ENCODE peak calls at places on chromosomes 3 and 15, in four cellular contexts. One of them, this sample, is unnamed. For H3K27me3, the result is how much of the 10 kb centered on the place peaks cover.

GRCh38 chr15:100835626-100836025 is 44.0 kb upstream of the ALDH1A3 start:
- DNase-seq in effector memory CD4-positive, alpha-beta T cell: no peak
- DNase-seq in CD4-positive, alpha-beta memory T cell: no peak
- DNase-seq in uterus: no peak
- DNase-seq in this sample: no peak

GRCh38 chr3:113002676-113003075 is 11.9 kb downstream of the GTPBP8 start:
- DNase-seq in effector memory CD4-positive, alpha-beta T cell: no peak
- DNase-seq in CD4-positive, alpha-beta memory T cell: peak
- DNase-seq in uterus: no peak
- DNase-seq in this sample: no peak

GRCh38 chr3:60140160-60140559 is 1090.3 kb upstream of the CFAP20DC start:
- DNase-seq in effector memory CD4-positive, alpha-beta T cell: no peak
- DNase-seq in CD4-positive, alpha-beta memory T cell: no peak
- DNase-seq in uterus: no peak
- DNase-seq in this sample: no peak

GRCh38 chr15:91694829-91695205 is 158.7 kb upstream of the SLCO3A1 start:
- DNase-seq in effector memory CD4-positive, alpha-beta T cell: no peak
- DNase-seq in CD4-positive, alpha-beta memory T cell: no peak
- DNase-seq in uterus: peak
- DNase-seq in this sample: no peak

GRCh38 chr3:182682263-182683229 is 110.8 kb upstream of the ATP11B start:
- DNase-seq in effector memory CD4-positive, alpha-beta T cell: peak
- DNase-seq in CD4-positive, alpha-beta memory T cell: peak
- DNase-seq in uterus: no peak
- DNase-seq in this sample: no peak

GRCh38 chr3:156418428-156418827 is 136.5 kb downstream of the SSR3 start:
- DNase-seq in effector memory CD4-positive, alpha-beta T cell: no peak
- DNase-seq in CD4-positive, alpha-beta memory T cell: no peak
- DNase-seq in uterus: no peak
- DNase-seq in this sample: no peak

GRCh38 chr3:195227871-195228270 is 43.1 kb downstream of the XXYLT1 start:
- DNase-seq in effector memory CD4-positive, alpha-beta T cell: no peak
- DNase-seq in CD4-positive, alpha-beta memory T cell: no peak
- DNase-seq in uterus: peak
- DNase-seq in this sample: no peak

GRCh38 chr3:11221818-11222217 is 50.4 kb upstream of the ATG7 start:
- DNase-seq in effector memory CD4-positive, alpha-beta T cell: no peak
- DNase-seq in CD4-positive, alpha-beta memory T cell: no peak
- DNase-seq in uterus: no peak
- DNase-seq in this sample: no peak

GRCh38 chr3:32817195-32817560 is 619 bp upstream of the TRIM71 start:
- DNase-seq in effector memory CD4-positive, alpha-beta T cell: no peak
- DNase-seq in CD4-positive, alpha-beta memory T cell: no peak
- DNase-seq in uterus: no peak
- DNase-seq in this sample: no peak

GRCh38 chr3:150603888-150604319 is 783 bp downstream of the SELENOT start:
- DNase-seq in effector memory CD4-positive, alpha-beta T cell: no peak
- DNase-seq in CD4-positive, alpha-beta memory T cell: no peak
- DNase-seq in uterus: no peak
- DNase-seq in this sample: no peak

GRCh38 chr15:35173444-35174118 is 88.5 kb upstream of the NANOGP8 start:
- DNase-seq in effector memory CD4-positive, alpha-beta T cell: no peak
- DNase-seq in CD4-positive, alpha-beta memory T cell: no peak
- DNase-seq in uterus: no peak
- DNase-seq in this sample: no peak

GRCh38 chr3:128226794-128227399 is 73.6 kb downstream of the EEFSEC start:
- DNase-seq in effector memory CD4-positive, alpha-beta T cell: peak
- DNase-seq in CD4-positive, alpha-beta memory T cell: peak
- DNase-seq in uterus: peak
- DNase-seq in this sample: peak

GRCh38 chr15:48101376-48101961 is 19.3 kb upstream of the SLC24A5 start:
- DNase-seq in effector memory CD4-positive, alpha-beta T cell: no peak
- DNase-seq in CD4-positive, alpha-beta memory T cell: no peak
- DNase-seq in uterus: no peak
- DNase-seq in this sample: no peak

GRCh38 chr15:64905119-64905831 is 6.4 kb upstream of the ANKDD1A start:
- DNase-seq in effector memory CD4-positive, alpha-beta T cell: peak
- DNase-seq in CD4-positive, alpha-beta memory T cell: peak
- DNase-seq in uterus: peak
- DNase-seq in this sample: no peak

GRCh38 chr3:29513236-29513635 is 232.4 kb downstream of the RBMS3 start:
- DNase-seq in effector memory CD4-positive, alpha-beta T cell: no peak
- DNase-seq in CD4-positive, alpha-beta memory T cell: no peak
- DNase-seq in uterus: peak
- DNase-seq in this sample: no peak

GRCh38 chr15:80684697-80685096 is 10.4 kb upstream of the ABHD17C start:
- DNase-seq in effector memory CD4-positive, alpha-beta T cell: no peak
- DNase-seq in CD4-positive, alpha-beta memory T cell: no peak
- DNase-seq in uterus: no peak
- DNase-seq in this sample: no peak

GRCh38 chr15:52567886-52568568 is 803 bp downstream of the ARPP19 start:
- DNase-seq in effector memory CD4-positive, alpha-beta T cell: peak
- DNase-seq in CD4-positive, alpha-beta memory T cell: no peak
- DNase-seq in uterus: no peak
- DNase-seq in this sample: no peak

GRCh38 chr3:99407257-99407656 is 231.1 kb upstream of the COL8A1 start:
- DNase-seq in effector memory CD4-positive, alpha-beta T cell: no peak
- DNase-seq in CD4-positive, alpha-beta memory T cell: no peak
- DNase-seq in uterus: no peak
- DNase-seq in this sample: no peak

GRCh38 chr3:153977148-153977547 is 144.0 kb upstream of the ARHGEF26 start:
- DNase-seq in effector memory CD4-positive, alpha-beta T cell: no peak
- DNase-seq in CD4-positive, alpha-beta memory T cell: no peak
- DNase-seq in uterus: peak
- DNase-seq in this sample: no peak

GRCh38 chr3:3798641-3799113 is 554 bp upstream of the LRRN1 start:
- DNase-seq in effector memory CD4-positive, alpha-beta T cell: no peak
- DNase-seq in CD4-positive, alpha-beta memory T cell: no peak
- DNase-seq in uterus: no peak
- DNase-seq in this sample: no peak

GRCh38 chr3:51295625-51296024 is 89.5 kb upstream of the MANF start:
- DNase-seq in effector memory CD4-positive, alpha-beta T cell: no peak
- DNase-seq in CD4-positive, alpha-beta memory T cell: no peak
- DNase-seq in uterus: no peak
- DNase-seq in this sample: no peak

GRCh38 chr15:90571063-90571541 is 41.4 kb downstream of the CRTC3 start:
- DNase-seq in effector memory CD4-positive, alpha-beta T cell: no peak
- DNase-seq in CD4-positive, alpha-beta memory T cell: no peak
- DNase-seq in uterus: no peak
- DNase-seq in this sample: no peak

GRCh38 chr3:14290631-14291385 is 111.6 kb upstream of the SLC6A6 start:
- DNase-seq in effector memory CD4-positive, alpha-beta T cell: no peak
- DNase-seq in CD4-positive, alpha-beta memory T cell: no peak
- DNase-seq in uterus: no peak
- DNase-seq in this sample: no peak

GRCh38 chr3:60101628-60102027 is 1051.8 kb upstream of the CFAP20DC start:
- DNase-seq in effector memory CD4-positive, alpha-beta T cell: no peak
- DNase-seq in CD4-positive, alpha-beta memory T cell: no peak
- DNase-seq in uterus: no peak
- DNase-seq in this sample: no peak

GRCh38 chr3:39937315-39937714 is 127.9 kb downstream of the MYRIP start:
- DNase-seq in effector memory CD4-positive, alpha-beta T cell: no peak
- DNase-seq in CD4-positive, alpha-beta memory T cell: no peak
- DNase-seq in uterus: no peak
- DNase-seq in this sample: no peak

GRCh38 chr15:100252779-100253417 is 88.9 kb downstream of the ADAMTS17 start:
- DNase-seq in effector memory CD4-positive, alpha-beta T cell: no peak
- DNase-seq in CD4-positive, alpha-beta memory T cell: no peak
- DNase-seq in uterus: no peak
- DNase-seq in this sample: no peak

GRCh38 chr3:142318331-142318730 is 92.9 kb upstream of the GK5 start:
- DNase-seq in effector memory CD4-positive, alpha-beta T cell: no peak
- DNase-seq in CD4-positive, alpha-beta memory T cell: no peak
- DNase-seq in uterus: no peak
- DNase-seq in this sample: no peak

GRCh38 chr15:93987068-93987467 is 244.3 kb upstream of the MCTP2 start:
- DNase-seq in effector memory CD4-positive, alpha-beta T cell: peak
- DNase-seq in CD4-positive, alpha-beta memory T cell: peak
- DNase-seq in uterus: no peak
- DNase-seq in this sample: no peak

GRCh38 chr3:53502737-53503136 is 8.3 kb downstream of the CACNA1D start:
- DNase-seq in effector memory CD4-positive, alpha-beta T cell: no peak
- DNase-seq in CD4-positive, alpha-beta memory T cell: no peak
- DNase-seq in uterus: no peak
- DNase-seq in this sample: no peak

GRCh38 chr3:53506763-53507145 is 12.3 kb downstream of the CACNA1D start:
- DNase-seq in effector memory CD4-positive, alpha-beta T cell: no peak
- DNase-seq in CD4-positive, alpha-beta memory T cell: no peak
- DNase-seq in uterus: no peak
- DNase-seq in this sample: no peak

GRCh38 chr3:53509494-53509893 is 15.1 kb downstream of the CACNA1D start:
- DNase-seq in effector memory CD4-positive, alpha-beta T cell: no peak
- DNase-seq in CD4-positive, alpha-beta memory T cell: no peak
- DNase-seq in uterus: no peak
- DNase-seq in this sample: no peak

GRCh38 chr3:53503185-53503584 is 8.8 kb downstream of the CACNA1D start:
- DNase-seq in effector memory CD4-positive, alpha-beta T cell: no peak
- DNase-seq in CD4-positive, alpha-beta memory T cell: no peak
- DNase-seq in uterus: no peak
- DNase-seq in this sample: no peak

DNA sequence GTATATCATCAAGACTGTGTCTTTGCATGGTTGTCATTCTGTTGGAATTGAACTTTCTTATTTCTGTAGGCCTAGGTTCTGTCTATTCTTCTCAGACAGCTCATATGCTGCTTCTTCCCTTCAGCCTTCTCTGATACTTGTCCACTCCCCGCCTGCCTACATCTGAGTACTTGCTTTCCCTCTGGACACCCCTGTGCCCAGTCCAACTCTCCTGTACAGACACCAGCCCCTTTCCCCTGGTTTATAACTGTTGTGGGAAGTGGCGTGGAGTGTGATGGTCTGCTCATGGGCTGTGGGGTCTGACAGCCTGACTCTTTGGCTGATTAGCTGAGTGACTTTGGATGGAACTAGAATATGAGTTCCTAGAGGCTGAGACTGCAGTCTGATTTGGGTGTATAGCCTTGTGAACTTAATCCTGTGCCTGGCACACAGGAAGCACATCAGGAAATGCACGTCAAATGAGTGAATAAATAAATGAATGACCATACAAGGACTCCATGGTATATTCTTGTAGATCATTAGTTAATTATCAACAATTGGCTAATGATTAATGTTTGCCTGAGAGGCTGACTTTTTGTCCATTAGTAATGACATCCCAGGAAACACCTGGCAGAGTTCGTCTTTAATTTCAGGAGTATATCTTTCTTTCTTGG is 11.8 kb downstream of the CACNA1D start:
- DNase-seq in effector memory CD4-positive, alpha-beta T cell: no peak
- DNase-seq in CD4-positive, alpha-beta memory T cell: no peak
- DNase-seq in uterus: no peak
- DNase-seq in this sample: no peak
- H3K27me3 ChIP-seq in effector memory CD4-positive, alpha-beta T cell: under half
- H3K27me3 ChIP-seq in CD4-positive, alpha-beta memory T cell: under half
- H3K27me3 ChIP-seq in uterus: under half
- H3K27me3 ChIP-seq in this sample: under half

GRCh38 chr3:124097362-124098120 is 105.6 kb upstream of the ROPN1 start:
- DNase-seq in effector memory CD4-positive, alpha-beta T cell: no peak
- DNase-seq in CD4-positive, alpha-beta memory T cell: no peak
- DNase-seq in uterus: no peak
- DNase-seq in this sample: no peak
- H3K27me3 ChIP-seq in effector memory CD4-positive, alpha-beta T cell: under half
- H3K27me3 ChIP-seq in CD4-positive, alpha-beta memory T cell: under half
- H3K27me3 ChIP-seq in uterus: under half
- H3K27me3 ChIP-seq in this sample: under half

GRCh38 chr3:24415819-24416218 is 78.8 kb downstream of the THRB start:
- DNase-seq in effector memory CD4-positive, alpha-beta T cell: no peak
- DNase-seq in CD4-positive, alpha-beta memory T cell: no peak
- DNase-seq in uterus: no peak
- DNase-seq in this sample: no peak

GRCh38 chr3:24420224-24420623 is 74.4 kb downstream of the THRB start:
- DNase-seq in effector memory CD4-positive, alpha-beta T cell: no peak
- DNase-seq in CD4-positive, alpha-beta memory T cell: no peak
- DNase-seq in uterus: no peak
- DNase-seq in this sample: no peak

GRCh38 chr3:24416224-24416623 is 78.4 kb downstream of the THRB start:
- DNase-seq in effector memory CD4-positive, alpha-beta T cell: no peak
- DNase-seq in CD4-positive, alpha-beta memory T cell: no peak
- DNase-seq in uterus: no peak
- DNase-seq in this sample: no peak

GRCh38 chr3:24417730-24418129 is 76.9 kb downstream of the THRB start:
- DNase-seq in effector memory CD4-positive, alpha-beta T cell: no peak
- DNase-seq in CD4-positive, alpha-beta memory T cell: no peak
- DNase-seq in uterus: no peak
- DNase-seq in this sample: no peak

DNA sequence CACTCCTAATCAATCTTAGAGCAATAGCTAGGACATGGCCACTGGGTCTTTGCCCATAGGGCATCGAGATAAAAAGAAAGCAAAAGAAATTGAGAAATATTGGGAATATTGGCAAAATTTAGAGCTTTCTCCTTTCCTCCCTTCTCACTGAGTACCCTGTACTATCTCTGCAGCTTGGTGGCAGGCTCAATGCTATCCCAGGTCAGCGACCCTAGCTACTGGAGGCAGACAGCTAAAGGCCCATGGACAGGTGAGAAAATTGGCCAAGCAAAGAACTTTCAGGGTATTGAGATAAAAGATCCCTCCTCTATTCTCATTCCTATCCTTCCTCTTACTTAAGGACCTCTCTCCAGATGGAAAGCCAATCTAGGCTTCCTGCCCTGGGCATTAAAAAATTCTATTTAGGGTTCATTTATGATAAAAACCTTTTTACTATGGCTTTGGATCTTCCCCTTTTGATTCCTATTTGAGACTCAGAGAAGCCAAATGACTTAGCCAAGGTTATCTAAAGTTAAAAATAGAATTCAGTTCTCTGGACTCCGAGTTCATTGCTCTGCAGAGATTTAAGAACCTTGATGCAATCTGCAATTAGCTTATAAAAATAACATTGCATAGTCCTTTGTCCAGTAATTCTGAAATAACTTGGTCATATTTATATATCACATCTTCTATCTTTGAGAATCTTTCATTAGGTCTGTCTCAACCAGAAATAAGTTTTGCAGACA is 75.4 kb downstream of the THRB start:
- DNase-seq in effector memory CD4-positive, alpha-beta T cell: no peak
- DNase-seq in CD4-positive, alpha-beta memory T cell: no peak
- DNase-seq in uterus: no peak
- DNase-seq in this sample: no peak
- H3K27me3 ChIP-seq in effector memory CD4-positive, alpha-beta T cell: under half
- H3K27me3 ChIP-seq in CD4-positive, alpha-beta memory T cell: under half
- H3K27me3 ChIP-seq in uterus: under half
- H3K27me3 ChIP-seq in this sample: under half

DNA sequence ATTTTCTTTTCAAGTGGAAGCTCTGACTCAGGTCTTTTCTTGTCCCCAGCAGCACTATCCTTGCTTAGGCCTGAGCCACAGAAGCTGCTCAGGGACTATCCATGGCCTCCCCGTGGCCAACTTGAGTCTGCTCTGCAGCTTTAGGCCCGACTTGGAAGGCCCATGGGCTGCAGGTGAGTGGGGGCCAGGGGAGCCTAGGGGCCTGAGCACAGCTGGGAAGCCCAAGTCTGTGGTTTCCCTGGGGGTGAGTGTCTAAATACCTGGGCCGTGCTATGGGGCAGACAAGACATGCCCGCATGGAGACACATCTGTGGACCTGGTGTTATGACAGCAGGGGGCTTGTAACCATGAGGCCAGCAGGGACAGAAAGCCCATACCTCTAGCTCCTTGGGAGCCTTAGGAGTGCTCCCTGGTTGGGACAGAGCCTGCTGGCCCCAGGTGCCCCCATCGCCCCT is at the start of gene PTH1R:
- DNase-seq in effector memory CD4-positive, alpha-beta T cell: no peak
- DNase-seq in CD4-positive, alpha-beta memory T cell: no peak
- DNase-seq in uterus: no peak
- DNase-seq in this sample: no peak
- H3K27me3 ChIP-seq in effector memory CD4-positive, alpha-beta T cell: under half
- H3K27me3 ChIP-seq in CD4-positive, alpha-beta memory T cell: under half
- H3K27me3 ChIP-seq in uterus: under half
- H3K27me3 ChIP-seq in this sample: under half

This sample was measured in Panc1.